ENCODE peak calls at places on chromosomes 16 and 17, in ten cellular contexts. P is skeletal muscle cell; A is iris pigment epithelial cell; D is epithelial cell of esophagus; C is activated CD4-positive, alpha-beta T cell treated with anti-CD3 and anti-CD28 coated beads for 48 hours; K is AG20443; F is NCI-H2107; S is mesenchymal stem cell; N is GM23338; M is T-helper 2 cell. Z is an unnamed sample.

GRCh38 chr16:13005836-13006235 is 104.4 kb downstream of the SHISA9 start:
- DNase-seq in A (no peak), K (no peak), D (no peak), N (no peak), S (no peak), M (no peak), P (no peak), F (no peak), C (no peak), Z (no peak)

GRCh38 chr16:17205279-17206139 is 265.3 kb downstream of the XYLT1 start:
- DNase-seq in P (no peak), S (no peak), M (no peak), N (peak), A (no peak), F (no peak), D (no peak), K (peak), C (no peak), Z (peak)

GRCh38 chr17:34369196-34369500 is 6.1 kb upstream of the CCL1 start:
- DNase-seq in N (no peak), P (no peak), D (no peak), A (no peak), S (no peak), K (no peak), M (no peak), F (no peak), C (no peak), Z (no peak)

GRCh38 chr16:21158208-21159110 is at the start of gene LDAF1:
- DNase-seq in A (peak), F (peak), S (peak), M (peak), K (peak), P (peak), N (peak), C (peak), D (peak), Z (peak)

GRCh38 chr16:48277158-48277557 is 29.8 kb upstream of the ABCC11 start:
- DNase-seq in D (peak), M (no peak), F (no peak), A (no peak), K (no peak), S (no peak), C (no peak), N (no peak), P (no peak), Z (no peak)

GRCh38 chr16:14476183-14476582 is 153.9 kb downstream of the PARN start:
- DNase-seq in S (no peak), M (no peak), N (no peak), A (no peak), P (no peak), C (no peak), D (no peak), K (no peak), F (no peak), Z (no peak)

GRCh38 chr17:35655303-35655702 is 68.2 kb downstream of the AP2B1 start:
- DNase-seq in P (no peak), K (no peak), S (no peak), F (no peak), N (no peak), A (no peak), D (no peak), M (no peak), C (no peak), Z (no peak)

GRCh38 chr17:17959520-17960361 is 12.5 kb downstream of the TOM1L2 start:
- DNase-seq in N (no peak), M (no peak), S (peak), C (peak), D (no peak), A (peak), F (no peak), P (no peak), K (peak), Z (no peak)

GRCh38 chr17:38868095-38868967 is 1.5 kb upstream of the LASP1 start:
- DNase-seq in S (peak), K (peak), P (no peak), M (no peak), F (no peak), N (peak), D (peak), C (peak), A (peak), Z (peak)

GRCh38 chr16:58639836-58640235 is 10.2 kb upstream of the CNOT1 start:
- DNase-seq in A (no peak), N (no peak), K (no peak), C (no peak), P (no peak), M (no peak), D (no peak), F (no peak), S (no peak), Z (no peak)

GRCh38 chr17:49830605-49831004 is 17.3 kb downstream of the TAC4 start:
- DNase-seq in K (no peak), F (no peak), S (no peak), N (no peak), M (no peak), D (no peak), P (no peak), A (no peak), C (no peak), Z (no peak)

GRCh38 chr17:74875970-74876593 is 3.3 kb upstream of the FDXR start:
- DNase-seq in S (no peak), C (no peak), K (no peak), F (no peak), M (no peak), A (no peak), D (no peak), P (no peak), N (no peak), Z (peak)

GRCh38 chr16:84754353-84754856 is 54.6 kb downstream of the USP10 start:
- DNase-seq in M (no peak), P (peak), N (peak), S (peak), K (peak), F (peak), D (peak), C (peak), A (peak), Z (peak)